ENCODE peak calls at places on chromosomes 16 and 17, in five cellular contexts. Z, Y, F, S and D are unnamed samples.

GRCh38 chr17:46832306-46832895 is 13.9 kb upstream of the WNT3 start:
- DNase-seq in Z (no peak), F (no peak), S (no peak), Y (no peak), D (no peak)

GRCh38 chr16:21161211-21161610 is 2.7 kb downstream of the LDAF1 start:
- DNase-seq in Y (no peak), S (no peak), F (no peak), Z (no peak), D (no peak)

GRCh38 chr16:66662445-66663194 is 33.9 kb downstream of the CMTM4 start:
- DNase-seq in F (no peak), S (no peak), Y (peak; percentile 36), Z (peak; percentile 35), D (no peak)

GRCh38 chr16:67268136-67268579 is 11.2 kb upstream of the PLEKHG4 start:
- DNase-seq in F (no peak), Z (peak; percentile 70), S (peak; percentile 84), Y (peak; percentile 54), D (no peak)

GRCh38 chr17:7348478-7349242 is 3.3 kb upstream of the KCTD11 start:
- DNase-seq in F (no peak), Z (no peak), S (no peak), Y (no peak), D (no peak)

GRCh38 chr16:84027607-84028006 is 15.0 kb downstream of the SLC38A8 start:
- DNase-seq in F (no peak), Y (no peak), Z (no peak), S (no peak), D (no peak)

GRCh38 chr17:1188812-1189211 is 9.0 kb upstream of the ABR start:
- DNase-seq in F (peak; percentile 77), S (peak; percentile 88), Z (no peak), Y (no peak), D (no peak)

GRCh38 chr16:56637814-56638750 is at the start of gene MT1A:
- DNase-seq in F (peak; percentile 81), S (peak; percentile 71), Y (no peak), Z (peak; percentile 69), D (no peak)

GRCh38 chr17:65529040-65529633 is 32.3 kb downstream of the AXIN2 start:
- DNase-seq in S (no peak), Y (no peak), F (no peak), Z (no peak), D (no peak)

GRCh38 chr16:8583199-8583598 is 7.1 kb downstream of the TMEM114 start:
- DNase-seq in Y (peak; percentile 4), S (no peak), Z (no peak), F (no peak), D (no peak)

GRCh38 chr16:46629331-46629843 is 8.2 kb upstream of the SHCBP1 start:
- DNase-seq in S (no peak), Z (peak; percentile 18), Y (peak; percentile 74), F (no peak), D (peak; percentile 12)

GRCh38 chr16:13864689-13865088 is 55.3 kb upstream of the ERCC4 start:
- DNase-seq in Y (no peak), Z (no peak), F (no peak), S (no peak), D (no peak)

GRCh38 chr17:65593870-65594584 is 32.6 kb upstream of the AXIN2 start:
- DNase-seq in F (no peak), S (no peak), Y (no peak), Z (no peak), D (no peak)

GRCh38 chr17:56798916-56799315 is 34.8 kb downstream of the C17orf67 start:
- DNase-seq in F (no peak), Y (no peak), S (no peak), Z (peak; percentile 61), D (no peak)

GRCh38 chr17:2400474-2400866 is 390 bp downstream of the MNT start:
- DNase-seq in F (peak; percentile 68), Z (peak; percentile 83), Y (peak; percentile 27), S (peak; percentile 79), D (no peak)

GRCh38 chr16:24257965-24258364 is 1.8 kb downstream of the CACNG3 start:
- DNase-seq in Y (no peak), S (no peak), F (no peak), Z (no peak), D (no peak)

GRCh38 chr17:27038676-27039075 is 255.2 kb upstream of the WSB1 start:
- DNase-seq in Y (peak; percentile 14), F (no peak), Z (no peak), S (no peak), D (no peak)

GRCh38 chr16:13471478-13471877 is 448.5 kb upstream of the ERCC4 start:
- DNase-seq in F (no peak), Y (no peak), S (no peak), Z (no peak), D (no peak)

GRCh38 chr17:58605470-58605869 is 86.4 kb downstream of the TEX14 start:
- DNase-seq in Z (no peak), S (no peak), F (no peak), Y (no peak), D (no peak)

GRCh38 chr16:16928532-16929101 is 542.1 kb downstream of the XYLT1 start:
- DNase-seq in Z (no peak), S (no peak), Y (no peak), F (no peak), D (no peak)

GRCh38 chr16:53892155-53892554 is 188.2 kb downstream of the FTO start:
- DNase-seq in Z (peak; percentile 58), Y (peak; percentile 50), S (no peak), F (peak; percentile 19), D (peak; percentile 69)

GRCh38 chr17:22704674-22705073 is 1012.4 kb downstream of the KCNJ18 start:
- DNase-seq in Z (no peak), F (no peak), Y (peak; percentile 8), S (no peak), D (no peak)

GRCh38 chr17:33664116-33664840 is 371.2 kb upstream of the ASIC2 start:
- DNase-seq in Y (no peak), Z (no peak), F (no peak), S (no peak), D (no peak)

GRCh38 chr16:27967169-27967568 is 96.3 kb downstream of the GSG1L start:
- DNase-seq in Z (no peak), S (no peak), F (no peak), Y (no peak), D (peak; percentile 37)

GRCh38 chr17:8153957-8154607 is 1.9 kb upstream of the PER1 start:
- DNase-seq in Y (peak; percentile 94), Z (peak; percentile 92), F (peak; percentile 98), S (peak; percentile 99), D (no peak)

GRCh38 chr17:63925615-63926014 is 6.5 kb downstream of the CD79B start:
- DNase-seq in F (no peak), Y (no peak), S (no peak), Z (no peak), D (no peak)

GRCh38 chr16:9296273-9296593 is 204.8 kb downstream of the HAPSTR1 start:
- DNase-seq in S (no peak), F (peak; percentile 51), Y (no peak), Z (no peak), D (no peak)

GRCh38 chr16:86517652-86518258 is 7.4 kb downstream of the FOXF1 start:
- DNase-seq in Y (peak; percentile 44), F (peak; percentile 33), Z (peak; percentile 79), S (peak; percentile 57), D (no peak)

GRCh38 chr17:35934760-35935159 is 4.2 kb upstream of the RDM1 start:
- DNase-seq in S (no peak), F (no peak), Y (no peak), Z (no peak), D (no peak)

GRCh38 chr17:61495161-61495857 is 43.1 kb downstream of the TBX4 start:
- DNase-seq in S (no peak), Y (no peak), F (no peak), Z (no peak), D (no peak)

GRCh38 chr16:4859190-4859899 is 12.1 kb downstream of the UBN1 start:
- DNase-seq in F (no peak), S (no peak), Y (peak; percentile 64), Z (no peak), D (no peak)

GRCh38 chr17:48556534-48557401 is 11.9 kb upstream of the HOXB2 start:
- DNase-seq in S (no peak), Z (no peak), F (no peak), Y (peak; percentile 49), D (no peak)
- H3K4me3 ChIP-seq in S (no peak overlapping the region), Z (peak overlapping the region; percentile 51), F (no peak overlapping the region), Y (no peak overlapping the region), D (no peak overlapping the region)

DNA sequence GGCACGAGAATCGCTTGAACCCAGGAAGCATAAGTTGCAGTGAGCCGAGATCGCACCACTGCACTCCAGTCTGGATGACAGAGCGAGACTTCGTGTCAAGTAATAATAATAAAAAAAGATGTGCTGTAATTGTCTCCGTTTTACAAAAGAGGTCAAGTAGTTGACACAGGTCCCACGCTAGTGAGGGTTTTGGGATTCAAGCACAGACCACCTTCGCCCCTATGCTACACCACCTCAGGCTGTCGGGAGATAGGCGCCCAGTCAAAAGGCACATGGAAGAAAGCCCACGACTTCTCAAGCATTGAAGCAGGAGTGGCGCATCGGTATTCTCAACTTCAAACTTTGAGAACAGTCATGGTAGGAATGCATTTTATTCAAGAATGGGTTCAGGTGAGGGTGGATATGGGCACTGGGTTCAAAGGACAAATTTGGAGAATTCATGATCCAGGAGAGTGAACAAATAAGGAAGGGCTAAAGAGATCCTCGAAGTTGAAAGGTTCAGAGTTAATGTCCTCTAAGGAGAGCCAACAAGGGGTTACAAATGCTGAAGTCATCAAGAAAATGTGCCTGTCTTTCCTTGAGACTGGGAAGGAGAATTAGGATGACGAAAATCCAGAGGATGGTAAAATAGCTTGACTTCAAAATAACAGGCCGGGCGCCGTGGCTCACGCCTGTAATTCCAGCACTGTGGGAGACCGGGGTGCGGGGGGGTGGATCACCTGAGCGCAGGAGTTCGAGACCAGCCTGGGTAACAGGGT is 1.4 kb upstream of the AMZ2 start:
- DNase-seq in S (no peak), F (no peak), Y (no peak), Z (no peak), D (no peak)
- H3K4me3 ChIP-seq in S (no peak overlapping the region), F (no peak overlapping the region), Y (peak overlapping the region; percentile 89), Z (peak overlapping the region; percentile 89), D (peak overlapping the region; percentile 90)

DNA sequence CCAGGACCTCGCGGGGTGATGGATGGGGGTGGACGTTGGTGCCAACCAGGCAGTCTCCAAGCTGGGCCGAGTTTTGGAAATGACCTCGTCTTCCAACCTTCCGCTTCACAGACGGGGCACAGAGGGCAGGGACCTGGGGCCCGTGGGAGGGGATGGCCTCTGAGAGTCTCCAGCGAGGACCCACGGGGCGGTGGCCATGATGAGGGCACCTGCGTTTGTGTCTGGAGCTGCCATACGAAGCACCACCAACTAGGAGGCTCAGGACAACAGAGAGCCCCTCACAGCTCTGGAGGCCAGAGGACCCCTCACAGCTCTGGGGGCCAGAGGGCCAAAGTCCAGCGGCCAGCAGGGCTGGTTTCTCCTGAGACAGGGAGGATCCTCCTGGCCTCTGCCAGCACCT is 26.5 kb downstream of the SOX8 start:
- DNase-seq in Y (no peak), S (no peak), Z (no peak), F (no peak), D (no peak)
- H3K4me3 ChIP-seq in Y (no peak overlapping the region), S (no peak overlapping the region), Z (no peak overlapping the region), F (no peak overlapping the region), D (no peak overlapping the region)

GRCh38 chr17:40020146-40020545 is 4.9 kb downstream of the CSF3 start:
- DNase-seq in Z (no peak), F (no peak), Y (no peak), S (no peak), D (no peak)

GRCh38 chr17:40017422-40018080 is 2.3 kb downstream of the CSF3 start:
- DNase-seq in F (no peak), S (no peak), Y (no peak), Z (no peak), D (no peak)

GRCh38 chr17:40016692-40017000 is 1.4 kb downstream of the CSF3 start:
- DNase-seq in F (no peak), S (no peak), Y (no peak), Z (no peak), D (no peak)

GRCh38 chr17:40019140-40019991 is 4.1 kb downstream of the CSF3 start:
- DNase-seq in S (no peak), Y (no peak), F (no peak), Z (no peak), D (no peak)

GRCh38 chr17:40018211-40019121 is 3.2 kb downstream of the CSF3 start:
- DNase-seq in F (no peak), Z (peak; percentile 50), S (no peak), Y (no peak), D (no peak)
- H3K4me3 ChIP-seq in F (no peak overlapping the region), Z (no peak overlapping the region), S (no peak overlapping the region), Y (no peak overlapping the region), D (no peak overlapping the region)